ENCODE peak calls at places on chromosomes 5 and 9, in six cellular contexts. V is ACHN; M is RWPE1; S is activated CD8-positive, alpha-beta memory T cell treated with anti-CD3 and anti-CD28 coated beads, Interleukin-2, amount 50 U/mL, for 48 hours; E is GM12865; C is amygdala. W is an unnamed sample.

GRCh38 chr9:33249087-33249657 is 9.2 kb downstream of the SPINK4 start:
- DNase-seq in E (peak), C (no peak), S (no peak), M (no peak), V (no peak), W (no peak)

GRCh38 chr9:112094948-112095779 is 79.9 kb downstream of the SUSD1 start:
- DNase-seq in S (no peak), C (no peak), M (no peak), E (peak), V (no peak), W (no peak)

GRCh38 chr5:73938280-73938937 is 312.4 kb downstream of the ARHGEF28 start:
- DNase-seq in V (peak), M (peak), E (no peak), S (no peak), C (no peak), W (peak)

GRCh38 chr5:172637740-172638139 is 3.3 kb upstream of the NEURL1B start:
- DNase-seq in V (no peak), S (no peak), E (no peak), M (no peak), C (no peak), W (no peak)

GRCh38 chr5:20559845-20560244 is 571.8 kb upstream of the CDH18 start:
- DNase-seq in E (no peak), M (no peak), S (no peak), V (no peak), C (no peak), W (no peak)

GRCh38 chr5:153429734-153430133 is 60.7 kb upstream of the GRIA1 start:
- DNase-seq in V (no peak), C (no peak), E (peak), S (no peak), M (no peak), W (no peak)

GRCh38 chr5:111741270-111741669 is 15.7 kb downstream of the NREP start:
- DNase-seq in C (no peak), V (no peak), S (no peak), M (no peak), E (peak), W (peak)

GRCh38 chr5:95734156-95734555 is 3.0 kb downstream of the RHOBTB3 start:
- DNase-seq in M (no peak), C (no peak), E (no peak), S (no peak), V (no peak), W (peak)

GRCh38 chr9:132078369-132079356 is 1.0 kb downstream of the MED27 start:
- DNase-seq in M (peak), C (no peak), E (peak), S (peak), V (no peak), W (peak)

GRCh38 chr9:128503870-128504269 is 649 bp upstream of the GLE1 start:
- DNase-seq in C (no peak), V (no peak), E (peak), M (peak), S (no peak), W (no peak)

GRCh38 chr5:40572359-40572758 is 107.4 kb upstream of the PTGER4 start:
- DNase-seq in C (no peak), V (no peak), E (no peak), M (no peak), S (no peak), W (no peak)

GRCh38 chr5:111043712-111044506 is 27.6 kb upstream of the TSLP start:
- DNase-seq in C (no peak), S (no peak), E (no peak), V (no peak), M (no peak), W (peak)

GRCh38 chr5:178667109-178667508 is 40.3 kb upstream of the CLK4 start:
- DNase-seq in M (no peak), S (no peak), V (no peak), E (no peak), C (no peak), W (no peak)

GRCh38 chr5:113508756-113509155 is 4.7 kb upstream of the YTHDC2 start:
- DNase-seq in C (no peak), M (no peak), V (no peak), S (no peak), E (no peak), W (peak)

GRCh38 chr9:83473488-83473971 is 64.7 kb downstream of the FRMD3 start:
- DNase-seq in C (no peak), V (no peak), S (no peak), M (no peak), E (peak), W (no peak)

GRCh38 chr9:4301971-4302427 is 2.1 kb upstream of the GLIS3 start:
- DNase-seq in E (no peak), C (no peak), S (peak), V (peak), M (peak), W (peak)

GRCh38 chr5:132688536-132689409 is 15.0 kb downstream of the IL4 start:
- DNase-seq in E (no peak), M (no peak), S (no peak), C (no peak), V (no peak), W (no peak)

GRCh38 chr5:178301641-178302040 is 69.0 kb upstream of the PHYKPL start:
- DNase-seq in S (no peak), E (no peak), V (no peak), M (no peak), C (no peak), W (no peak)

GRCh38 chr5:107831612-107832395 is 161.1 kb upstream of the EFNA5 start:
- DNase-seq in V (no peak), C (no peak), S (no peak), M (no peak), E (no peak), W (peak)

GRCh38 chr5:103667068-103667467 is 104.5 kb upstream of the NUDT12 start:
- DNase-seq in E (no peak), S (no peak), V (peak), C (no peak), M (peak), W (no peak)

GRCh38 chr9:19154135-19154612 is 26.9 kb upstream of the PLIN2 start:
- DNase-seq in S (no peak), M (no peak), V (no peak), E (no peak), C (no peak), W (peak)

GRCh38 chr9:89730715-89731114 is 125.9 kb downstream of the GADD45G start:
- DNase-seq in C (no peak), V (no peak), M (no peak), S (no peak), E (no peak), W (no peak)

GRCh38 chr5:149030838-149031397 is 31.9 kb downstream of the SH3TC2 start:
- DNase-seq in V (no peak), S (no peak), M (no peak), E (no peak), C (no peak), W (peak)

GRCh38 chr9:101442248-101443136 is 6.9 kb upstream of the ALDOB start:
- DNase-seq in S (no peak), C (no peak), E (no peak), V (no peak), M (no peak), W (no peak)

GRCh38 chr9:13716620-13717019 is 437.1 kb upstream of the MPDZ start:
- DNase-seq in C (no peak), V (no peak), E (no peak), S (no peak), M (no peak), W (no peak)

GRCh38 chr5:105414067-105414466 is 1851.5 kb upstream of the NUDT12 start:
- DNase-seq in V (no peak), S (no peak), M (no peak), E (no peak), C (no peak), W (no peak)

GRCh38 chr9:113628621-113629020 is 165.1 kb downstream of the RGS3 start:
- DNase-seq in E (no peak), V (no peak), M (no peak), S (no peak), C (no peak), W (no peak)

GRCh38 chr5:9545959-9546851 is at the start of gene SEMA5A:
- DNase-seq in S (peak), V (peak), C (no peak), E (peak), M (peak), W (peak)

GRCh38 chr5:180119886-180120220 is 48.3 kb upstream of the RNF130 start:
- DNase-seq in C (no peak), M (no peak), V (no peak), E (no peak), S (no peak), W (no peak)